ENCODE peak calls at places on chromosome 20, in seven cellular contexts. A is GM13977; M is GM03348; P is stimulated activated CD4-positive, alpha-beta T cell treated with anti-CD3 and anti-CD28 coated beads, Interleukin-2, amount 100 ng/mL, for 48 hours; G is activated CD4-positive, alpha-beta T cell treated with anti-CD3 and anti-CD28 coated beads for 24 hours; L is NCI-H446; X is KG1. W is an unnamed sample.

GRCh38 chr20:64041781-64042771 is 6.1 kb downstream of the C20orf204 start:
- DNase-seq in A (peak; percentile 63), M (no peak), P (no peak), G (no peak), L (no peak), X (no peak), W (no peak)

GRCh38 chr20:4946585-4947378 is 54.5 kb downstream of the SLC23A2 start:
- DNase-seq in A (peak; percentile 36), M (no peak), P (no peak), G (no peak), L (no peak), X (no peak), W (no peak)

GRCh38 chr20:57093766-57094165 is 172.7 kb downstream of the BMP7 start:
- DNase-seq in A (no peak), M (no peak), P (no peak), G (no peak), L (no peak), X (no peak), W (no peak)

GRCh38 chr20:9500121-9500911 is 14.1 kb upstream of the LAMP5 start:
- DNase-seq in A (no peak), M (no peak), P (no peak), G (no peak), L (no peak), X (no peak), W (no peak)

GRCh38 chr20:14924433-14924832 is 587.0 kb upstream of the FLRT3 start:
- DNase-seq in A (no peak), M (no peak), P (no peak), G (no peak), L (no peak), X (no peak), W (no peak)

GRCh38 chr20:31872406-31872805 is 2.0 kb downstream of the TTLL9 start:
- DNase-seq in A (no peak), M (no peak), P (no peak), G (no peak), L (no peak), X (no peak), W (no peak)

GRCh38 chr20:1932971-1933370 is 37.8 kb downstream of the SIRPA start:
- DNase-seq in A (no peak), M (no peak), P (no peak), G (no peak), L (peak; percentile 48), X (no peak), W (no peak)

GRCh38 chr20:51712501-51713212 is 55.5 kb downstream of the ATP9A start:
- DNase-seq in A (no peak), M (peak; percentile 37), P (no peak), G (no peak), L (no peak), X (no peak), W (no peak)

GRCh38 chr20:47886454-47887041 is 101.3 kb upstream of the SULF2 start:
- DNase-seq in A (no peak), M (no peak), P (no peak), G (no peak), L (no peak), X (no peak), W (no peak)

GRCh38 chr20:5947276-5947675 is 3.1 kb downstream of the TRMT6 start:
- DNase-seq in A (no peak), M (no peak), P (peak; percentile 29), G (no peak), L (no peak), X (no peak), W (no peak)

GRCh38 chr20:54078296-54078695 is 7.9 kb upstream of the BCAS1 start:
- DNase-seq in A (peak; percentile 24), M (no peak), P (peak; percentile 3), G (no peak), L (no peak), X (peak; percentile 54), W (no peak)

GRCh38 chr20:667351-668034 is 8.1 kb downstream of the SCRT2 start:
- DNase-seq in A (peak; percentile 80), M (peak; percentile 70), P (peak; percentile 60), G (peak; percentile 56), L (peak; percentile 32), X (peak; percentile 9), W (peak; percentile 60)

GRCh38 chr20:47276856-47277541 is 79.5 kb downstream of the ZMYND8 start:
- DNase-seq in A (no peak), M (peak; percentile 56), P (no peak), G (no peak), L (peak; percentile 38), X (no peak), W (no peak)

GRCh38 chr20:63953764-63954429 is 2.3 kb downstream of the UCKL1 start:
- DNase-seq in A (no peak), M (no peak), P (no peak), G (no peak), L (no peak), X (no peak), W (no peak)

GRCh38 chr20:16476032-16476431 is 97.2 kb downstream of the KIF16B start:
- DNase-seq in A (peak; percentile 23), M (peak; percentile 65), P (no peak), G (no peak), L (peak; percentile 75), X (peak; percentile 44), W (peak; percentile 26)

GRCh38 chr20:58330692-58331091 is 21.2 kb downstream of the RAB22A start:
- DNase-seq in A (no peak), M (no peak), P (no peak), G (no peak), L (no peak), X (no peak), W (no peak)

GRCh38 chr20:4090756-4091331 is 75.5 kb upstream of the RNF24 start:
- DNase-seq in A (no peak), M (peak; percentile 65), P (no peak), G (no peak), L (no peak), X (no peak), W (no peak)

GRCh38 chr20:58521763-58522162 is 6.6 kb upstream of the APCDD1L start:
- DNase-seq in A (no peak), M (no peak), P (no peak), G (no peak), L (no peak), X (no peak), W (no peak)

GRCh38 chr20:48769111-48769879 is 58.5 kb downstream of the PREX1 start:
- DNase-seq in A (peak; percentile 62), M (no peak), P (peak; percentile 82), G (peak; percentile 85), L (no peak), X (no peak), W (no peak)

GRCh38 chr20:50199703-50200102 is 9.1 kb downstream of the CEBPB start:
- DNase-seq in A (no peak), M (no peak), P (no peak), G (no peak), L (no peak), X (no peak), W (no peak)

GRCh38 chr20:1377984-1378742 is 14.7 kb downstream of the FKBP1A start:
- DNase-seq in A (no peak), M (no peak), P (no peak), G (no peak), L (no peak), X (no peak), W (no peak)

W was measured in NCI-H1930.